ENCODE peak calls at places on chromosomes 16 and 17, in seven cellular contexts. Y, M, J, K, F, T and G are unnamed samples.

GRCh38 chr17:48757524-48757961 is 29.0 kb upstream of the HOXB13 start:
- DNase-seq in Y (no peak), M (peak), J (no peak), K (peak), F (no peak), T (no peak), G (peak)

GRCh38 chr17:49576121-49576905 is 642 bp downstream of the NXPH3 start:
- DNase-seq in Y (no peak), M (peak), J (peak), K (peak), F (no peak), T (no peak), G (no peak)

GRCh38 chr17:48374650-48375230 is 55.3 kb downstream of the SKAP1 start:
- DNase-seq in Y (no peak), M (peak), J (peak), K (no peak), F (peak), T (peak), G (no peak)

GRCh38 chr17:80511222-80512180 is 33.1 kb upstream of the RPTOR start:
- DNase-seq in Y (no peak), M (no peak), J (peak), K (no peak), F (no peak), T (no peak), G (no peak)

GRCh38 chr16:85313541-85314208 is 201.4 kb upstream of the CIBAR2 start:
- DNase-seq in Y (no peak), M (no peak), J (no peak), K (no peak), F (no peak), T (no peak), G (no peak)

GRCh38 chr17:79033741-79034501 is 10.0 kb downstream of the C1QTNF1 start:
- DNase-seq in Y (no peak), M (peak), J (no peak), K (no peak), F (no peak), T (no peak), G (no peak)

GRCh38 chr16:89822188-89823086 is 5.8 kb upstream of the SPIRE2 start:
- DNase-seq in Y (no peak), M (no peak), J (peak), K (no peak), F (peak), T (no peak), G (no peak)

GRCh38 chr16:52924162-52924561 is 128.5 kb downstream of the CHD9NB start:
- DNase-seq in Y (no peak), M (no peak), J (no peak), K (no peak), F (no peak), T (no peak), G (no peak)

GRCh38 chr16:24700549-24701392 is 28.7 kb upstream of the TNRC6A start:
- DNase-seq in Y (no peak), M (peak), J (no peak), K (peak), F (no peak), T (no peak), G (peak)

GRCh38 chr17:75756451-75757085 is 8.4 kb downstream of the GALK1 start:
- DNase-seq in Y (no peak), M (no peak), J (no peak), K (no peak), F (no peak), T (no peak), G (no peak)

GRCh38 chr17:77424585-77425344 is 284.0 kb downstream of the SEC14L1 start:
- DNase-seq in Y (no peak), M (peak), J (no peak), K (peak), F (no peak), T (no peak), G (no peak)

GRCh38 chr16:86619263-86619935 is 41.0 kb downstream of the FOXL1 start:
- DNase-seq in Y (no peak), M (peak), J (no peak), K (no peak), F (peak), T (no peak), G (no peak)

GRCh38 chr17:73722163-73722562 is 77.9 kb upstream of the SDK2 start:
- DNase-seq in Y (no peak), M (no peak), J (no peak), K (no peak), F (peak), T (no peak), G (no peak)

GRCh38 chr17:31907342-31907975 is 6.0 kb upstream of the UTP6 start:
- DNase-seq in Y (no peak), M (peak), J (no peak), K (no peak), F (no peak), T (no peak), G (no peak)

GRCh38 chr17:386145-386876 is 33.7 kb upstream of the RPH3AL start:
- DNase-seq in Y (no peak), M (peak), J (peak), K (peak), F (peak), T (peak), G (no peak)

GRCh38 chr17:50627782-50628601 is 6.7 kb upstream of the ABCC3 start:
- DNase-seq in Y (no peak), M (no peak), J (peak), K (no peak), F (peak), T (no peak), G (no peak)

GRCh38 chr17:80362428-80363119 is 52.4 kb upstream of the ENDOV start:
- DNase-seq in Y (no peak), M (no peak), J (no peak), K (peak), F (no peak), T (no peak), G (no peak)

GRCh38 chr17:19642373-19642893 is 6.1 kb upstream of the ALDH3A2 start:
- DNase-seq in Y (no peak), M (no peak), J (no peak), K (no peak), F (no peak), T (no peak), G (no peak)

GRCh38 chr17:3972281-3972731 is 8.1 kb upstream of the ATP2A3 start:
- DNase-seq in Y (no peak), M (no peak), J (no peak), K (no peak), F (no peak), T (no peak), G (no peak)

GRCh38 chr17:27526603-27527002 is 70.4 kb downstream of the KSR1 start:
- DNase-seq in Y (no peak), M (no peak), J (peak), K (no peak), F (no peak), T (peak), G (no peak)

GRCh38 chr16:75219838-75220237 is 1.1 kb downstream of the CTRB1 start:
- DNase-seq in Y (no peak), M (no peak), J (no peak), K (no peak), F (no peak), T (peak), G (no peak)

GRCh38 chr16:89003831-89004208 is 26.8 kb upstream of the CBFA2T3 start:
- DNase-seq in Y (no peak), M (no peak), J (no peak), K (no peak), F (no peak), T (no peak), G (no peak)

GRCh38 chr16:17194190-17194780 is 276.5 kb downstream of the XYLT1 start:
- DNase-seq in Y (no peak), M (peak), J (peak), K (no peak), F (no peak), T (peak), G (no peak)

GRCh38 chr17:62902573-62903229 is 63.3 kb upstream of the TANC2 start:
- DNase-seq in Y (no peak), M (no peak), J (no peak), K (no peak), F (no peak), T (no peak), G (no peak)

GRCh38 chr16:57549730-57550129 is 7.3 kb downstream of the ADGRG5 start:
- DNase-seq in Y (no peak), M (no peak), J (no peak), K (no peak), F (no peak), T (no peak), G (no peak)

GRCh38 chr16:68646948-68647659 is 2.0 kb downstream of the CDH3 start:
- DNase-seq in Y (no peak), M (no peak), J (no peak), K (no peak), F (no peak), T (peak), G (no peak)

GRCh38 chr16:85497622-85498314 is 115.4 kb upstream of the GSE1 start:
- DNase-seq in Y (no peak), M (no peak), J (no peak), K (no peak), F (no peak), T (no peak), G (no peak)

GRCh38 chr17:30112794-30113193 is 3.8 kb upstream of the NSRP1 start:
- DNase-seq in Y (no peak), M (no peak), J (no peak), K (no peak), F (no peak), T (no peak), G (no peak)

GRCh38 chr17:65533056-65533745 is 28.2 kb downstream of the AXIN2 start:
- DNase-seq in Y (no peak), M (no peak), J (no peak), K (no peak), F (no peak), T (no peak), G (no peak)

GRCh38 chr16:89143911-89144675 is 27.5 kb upstream of the CDH15 start:
- DNase-seq in Y (no peak), M (no peak), J (no peak), K (no peak), F (no peak), T (no peak), G (no peak)

GRCh38 chr17:59287452-59287851 is 44.0 kb upstream of the YPEL2 start:
- DNase-seq in Y (no peak), M (peak), J (no peak), K (peak), F (no peak), T (no peak), G (no peak)

GRCh38 chr16:26857371-26857770 is 209.4 kb upstream of the C16orf82 start:
- DNase-seq in Y (no peak), M (no peak), J (no peak), K (no peak), F (no peak), T (no peak), G (no peak)

GRCh38 chr16:83305092-83305491 is 502.7 kb upstream of the HSBP1 start:
- DNase-seq in Y (no peak), M (peak), J (no peak), K (peak), F (no peak), T (no peak), G (no peak)

GRCh38 chr16:3945751-3946603 is 65.5 kb upstream of the CREBBP start:
- DNase-seq in Y (no peak), M (peak), J (no peak), K (peak), F (no peak), T (no peak), G (peak)

GRCh38 chr16:84049403-84050060 is 6.9 kb upstream of the SLC38A8 start:
- DNase-seq in Y (no peak), M (no peak), J (no peak), K (no peak), F (no peak), T (no peak), G (no peak)